ENCODE peak calls at places on chromosomes 6 and 20, in nine cellular contexts. One of them, this sample, is unnamed.

GRCh38 chr6:107509506-107509905 is 19.6 kb downstream of the SOBP start:
- DNase-seq in dorsolateral prefrontal cortex: no peak
- DNase-seq in fibroblast of lung: no peak
- DNase-seq in astrocyte of the spinal cord: peak; percentile 45
- DNase-seq in upper lobe of left lung: no peak
- DNase-seq in IMR-90: peak; percentile 45
- DNase-seq in heart right ventricle: no peak
- DNase-seq in GM23338: peak; percentile 33
- DNase-seq in HCT116: no peak
- DNase-seq in this sample: no peak

GRCh38 chr6:73566954-73567591 is 46.2 kb upstream of the EEF1A1 start:
- DNase-seq in HCT116: peak; percentile 75
- DNase-seq in upper lobe of left lung: no peak
- DNase-seq in astrocyte of the spinal cord: no peak
- DNase-seq in heart right ventricle: peak; percentile 71
- DNase-seq in IMR-90: peak; percentile 35
- DNase-seq in fibroblast of lung: peak; percentile 85
- DNase-seq in GM23338: peak; percentile 37
- DNase-seq in dorsolateral prefrontal cortex: no peak
- DNase-seq in this sample: peak; percentile 87

GRCh38 chr6:70884074-70884983 is 72.5 kb downstream of the B3GAT2 start:
- DNase-seq in HCT116: peak; percentile 32
- DNase-seq in dorsolateral prefrontal cortex: peak; percentile 56
- DNase-seq in astrocyte of the spinal cord: peak; percentile 43
- DNase-seq in fibroblast of lung: peak; percentile 51
- DNase-seq in IMR-90: peak; percentile 33
- DNase-seq in GM23338: peak; percentile 89
- DNase-seq in heart right ventricle: peak; percentile 63
- DNase-seq in upper lobe of left lung: peak; percentile 36
- DNase-seq in this sample: peak; percentile 42

GRCh38 chr6:128491643-128492206 is 28.7 kb downstream of the PTPRK start:
- DNase-seq in HCT116: no peak
- DNase-seq in dorsolateral prefrontal cortex: no peak
- DNase-seq in GM23338: no peak
- DNase-seq in heart right ventricle: peak; percentile 63
- DNase-seq in fibroblast of lung: peak; percentile 79
- DNase-seq in IMR-90: peak; percentile 65
- DNase-seq in upper lobe of left lung: no peak
- DNase-seq in astrocyte of the spinal cord: peak; percentile 78
- DNase-seq in this sample: peak; percentile 92

GRCh38 chr6:36268478-36269248 is 1.2 kb upstream of the PNPLA1 start:
- DNase-seq in heart right ventricle: no peak
- DNase-seq in HCT116: no peak
- DNase-seq in IMR-90: peak; percentile 12
- DNase-seq in dorsolateral prefrontal cortex: peak; percentile 82
- DNase-seq in upper lobe of left lung: peak; percentile 34
- DNase-seq in GM23338: no peak
- DNase-seq in astrocyte of the spinal cord: no peak
- DNase-seq in fibroblast of lung: peak; percentile 26
- DNase-seq in this sample: peak; percentile 17

GRCh38 chr20:62779417-62779685 is 16.9 kb upstream of the MRGBP start:
- DNase-seq in HCT116: no peak
- DNase-seq in upper lobe of left lung: no peak
- DNase-seq in dorsolateral prefrontal cortex: no peak
- DNase-seq in fibroblast of lung: no peak
- DNase-seq in heart right ventricle: no peak
- DNase-seq in astrocyte of the spinal cord: no peak
- DNase-seq in GM23338: no peak
- DNase-seq in IMR-90: no peak
- DNase-seq in this sample: no peak

GRCh38 chr20:10647471-10647870 is 26.3 kb downstream of the JAG1 start:
- DNase-seq in upper lobe of left lung: no peak
- DNase-seq in dorsolateral prefrontal cortex: no peak
- DNase-seq in astrocyte of the spinal cord: no peak
- DNase-seq in heart right ventricle: no peak
- DNase-seq in GM23338: peak; percentile 70
- DNase-seq in HCT116: no peak
- DNase-seq in fibroblast of lung: no peak
- DNase-seq in IMR-90: no peak
- DNase-seq in this sample: peak; percentile 38

GRCh38 chr6:167031082-167031709 is 32.0 kb downstream of the CEP43 start:
- DNase-seq in HCT116: no peak
- DNase-seq in heart right ventricle: no peak
- DNase-seq in upper lobe of left lung: no peak
- DNase-seq in dorsolateral prefrontal cortex: no peak
- DNase-seq in GM23338: no peak
- DNase-seq in astrocyte of the spinal cord: no peak
- DNase-seq in IMR-90: peak; percentile 20
- DNase-seq in fibroblast of lung: no peak
- DNase-seq in this sample: peak; percentile 53

GRCh38 chr6:83057705-83058321 is 7.8 kb downstream of the UBE3D start:
- DNase-seq in GM23338: peak; percentile 72
- DNase-seq in heart right ventricle: peak; percentile 21
- DNase-seq in dorsolateral prefrontal cortex: peak; percentile 61
- DNase-seq in fibroblast of lung: peak; percentile 55
- DNase-seq in HCT116: peak; percentile 22
- DNase-seq in astrocyte of the spinal cord: peak; percentile 51
- DNase-seq in IMR-90: peak; percentile 55
- DNase-seq in upper lobe of left lung: no peak
- DNase-seq in this sample: peak; percentile 56

GRCh38 chr6:16007146-16007545 is 121.7 kb upstream of the MYLIP start:
- DNase-seq in heart right ventricle: no peak
- DNase-seq in IMR-90: no peak
- DNase-seq in HCT116: no peak
- DNase-seq in dorsolateral prefrontal cortex: no peak
- DNase-seq in astrocyte of the spinal cord: no peak
- DNase-seq in upper lobe of left lung: no peak
- DNase-seq in fibroblast of lung: no peak
- DNase-seq in GM23338: no peak
- DNase-seq in this sample: no peak

GRCh38 chr20:2874456-2874855 is 1.2 kb downstream of the PTPRA start:
- DNase-seq in GM23338: peak; percentile 16
- DNase-seq in upper lobe of left lung: no peak
- DNase-seq in heart right ventricle: no peak
- DNase-seq in fibroblast of lung: no peak
- DNase-seq in HCT116: no peak
- DNase-seq in dorsolateral prefrontal cortex: no peak
- DNase-seq in IMR-90: peak; percentile 39
- DNase-seq in astrocyte of the spinal cord: peak; percentile 12
- DNase-seq in this sample: peak; percentile 38

GRCh38 chr6:137494967-137495595 is 887 bp upstream of the OLIG3 start:
- DNase-seq in astrocyte of the spinal cord: peak; percentile 22
- DNase-seq in IMR-90: no peak
- DNase-seq in upper lobe of left lung: peak; percentile 79
- DNase-seq in HCT116: no peak
- DNase-seq in fibroblast of lung: peak; percentile 32
- DNase-seq in GM23338: peak; percentile 53
- DNase-seq in dorsolateral prefrontal cortex: no peak
- DNase-seq in heart right ventricle: no peak
- DNase-seq in this sample: no peak

GRCh38 chr20:54102543-54102942 is 32.1 kb upstream of the BCAS1 start:
- DNase-seq in astrocyte of the spinal cord: no peak
- DNase-seq in fibroblast of lung: no peak
- DNase-seq in GM23338: no peak
- DNase-seq in upper lobe of left lung: no peak
- DNase-seq in dorsolateral prefrontal cortex: no peak
- DNase-seq in IMR-90: no peak
- DNase-seq in heart right ventricle: no peak
- DNase-seq in HCT116: no peak
- DNase-seq in this sample: no peak
- H3K4me3 ChIP-seq in astrocyte of the spinal cord: no peak overlapping the region
- H3K4me3 ChIP-seq in fibroblast of lung: no peak overlapping the region
- H3K4me3 ChIP-seq in GM23338: no peak overlapping the region
- H3K4me3 ChIP-seq in upper lobe of left lung: no peak overlapping the region
- H3K4me3 ChIP-seq in dorsolateral prefrontal cortex: no peak overlapping the region
- H3K4me3 ChIP-seq in IMR-90: no peak overlapping the region
- H3K4me3 ChIP-seq in heart right ventricle: no peak overlapping the region
- H3K4me3 ChIP-seq in HCT116: no peak overlapping the region
- H3K4me3 ChIP-seq in this sample: no peak overlapping the region

DNA sequence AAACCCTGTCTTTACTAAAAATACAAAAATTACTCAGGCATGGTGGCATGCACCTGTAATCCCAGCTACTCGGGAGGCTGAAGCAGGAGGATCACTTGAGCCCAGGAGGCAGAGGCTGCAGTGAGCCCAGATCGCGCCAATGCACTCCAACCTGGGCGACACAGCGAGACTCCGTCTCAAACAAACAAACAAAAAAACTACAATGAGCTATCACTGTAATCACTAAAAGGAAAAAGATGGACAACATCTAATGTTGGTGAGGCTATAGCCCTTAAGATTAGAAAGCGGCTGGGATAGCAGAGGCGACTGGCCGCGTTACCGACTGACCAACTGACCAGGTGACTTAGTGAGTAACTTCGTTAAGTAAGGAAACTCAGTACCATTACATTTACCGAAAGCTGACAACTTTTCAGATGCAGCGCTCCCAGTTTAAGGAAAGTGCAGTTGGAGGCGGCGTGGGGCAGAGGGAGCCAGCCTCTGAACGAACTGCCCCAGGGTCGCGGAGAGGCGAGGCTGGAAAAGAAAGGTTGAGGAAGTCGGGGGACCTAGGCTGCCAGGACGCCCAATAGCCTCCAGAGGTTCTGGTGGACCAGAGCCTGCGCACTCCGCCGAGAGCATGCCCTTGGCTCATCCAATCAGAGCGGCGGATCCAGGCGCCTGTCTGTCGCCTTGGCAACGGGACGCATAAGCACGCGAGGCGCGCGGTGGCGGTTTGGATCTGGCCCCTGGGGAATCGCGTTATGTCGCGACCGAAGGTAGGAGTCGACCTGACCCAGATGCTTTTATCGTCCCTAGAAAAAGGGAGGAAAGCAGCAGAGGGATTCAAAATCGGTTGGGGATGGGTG is 8.9 kb downstream of the TTLL9 start:
- DNase-seq in dorsolateral prefrontal cortex: peak; percentile 96
- DNase-seq in heart right ventricle: peak; percentile 95
- DNase-seq in upper lobe of left lung: peak; percentile 96
- DNase-seq in fibroblast of lung: peak; percentile 94
- DNase-seq in GM23338: peak; percentile 100
- DNase-seq in astrocyte of the spinal cord: peak; percentile 95
- DNase-seq in IMR-90: peak; percentile 92
- DNase-seq in HCT116: peak; percentile 89
- DNase-seq in this sample: peak; percentile 92
- TF ChIP-seq CTCF in dorsolateral prefrontal cortex: no peak
- TF ChIP-seq CTCF in heart right ventricle: no peak
- TF ChIP-seq CTCF in upper lobe of left lung: peak; percentile 35
- TF ChIP-seq CTCF in fibroblast of lung: no peak
- TF ChIP-seq CTCF in GM23338: peak; percentile 18
- TF ChIP-seq CTCF in astrocyte of the spinal cord: peak; percentile 2
- TF ChIP-seq CTCF in IMR-90: no peak
- TF ChIP-seq CTCF in HCT116: no peak
- TF ChIP-seq CTCF in this sample: no peak

GRCh38 chr6:111485316-111485715 is 2.3 kb upstream of the REV3L start:
- DNase-seq in GM23338: no peak
- DNase-seq in upper lobe of left lung: no peak
- DNase-seq in astrocyte of the spinal cord: no peak
- DNase-seq in HCT116: no peak
- DNase-seq in fibroblast of lung: no peak
- DNase-seq in IMR-90: peak; percentile 29
- DNase-seq in heart right ventricle: no peak
- DNase-seq in dorsolateral prefrontal cortex: no peak
- DNase-seq in this sample: no peak
- H3K4me3 ChIP-seq in GM23338: peak overlapping the region; percentile 73
- H3K4me3 ChIP-seq in upper lobe of left lung: no peak overlapping the region
- H3K4me3 ChIP-seq in astrocyte of the spinal cord: no peak overlapping the region
- H3K4me3 ChIP-seq in HCT116: no peak overlapping the region
- H3K4me3 ChIP-seq in fibroblast of lung: peak overlapping the region; percentile 77
- H3K4me3 ChIP-seq in IMR-90: no peak overlapping the region
- H3K4me3 ChIP-seq in heart right ventricle: no peak overlapping the region
- H3K4me3 ChIP-seq in dorsolateral prefrontal cortex: peak overlapping the region; percentile 92
- H3K4me3 ChIP-seq in this sample: no peak overlapping the region

GRCh38 chr20:59452856-59453255 is 151.5 kb upstream of the PHACTR3 start:
- DNase-seq in upper lobe of left lung: peak; percentile 64
- DNase-seq in fibroblast of lung: no peak
- DNase-seq in IMR-90: no peak
- DNase-seq in dorsolateral prefrontal cortex: no peak
- DNase-seq in astrocyte of the spinal cord: no peak
- DNase-seq in HCT116: no peak
- DNase-seq in GM23338: no peak
- DNase-seq in heart right ventricle: no peak
- DNase-seq in this sample: no peak

GRCh38 chr20:59456342-59457132 is 147.8 kb upstream of the PHACTR3 start:
- DNase-seq in fibroblast of lung: no peak
- DNase-seq in astrocyte of the spinal cord: no peak
- DNase-seq in dorsolateral prefrontal cortex: no peak
- DNase-seq in GM23338: no peak
- DNase-seq in heart right ventricle: no peak
- DNase-seq in upper lobe of left lung: peak; percentile 68
- DNase-seq in IMR-90: no peak
- DNase-seq in HCT116: no peak
- DNase-seq in this sample: no peak

GRCh38 chr20:59458645-59459044 is 145.7 kb upstream of the PHACTR3 start:
- DNase-seq in HCT116: no peak
- DNase-seq in astrocyte of the spinal cord: no peak
- DNase-seq in fibroblast of lung: no peak
- DNase-seq in dorsolateral prefrontal cortex: no peak
- DNase-seq in GM23338: no peak
- DNase-seq in heart right ventricle: no peak
- DNase-seq in upper lobe of left lung: no peak
- DNase-seq in IMR-90: no peak
- DNase-seq in this sample: no peak

GRCh38 chr20:59453634-59454241 is 150.6 kb upstream of the PHACTR3 start:
- DNase-seq in upper lobe of left lung: no peak
- DNase-seq in HCT116: no peak
- DNase-seq in GM23338: no peak
- DNase-seq in IMR-90: no peak
- DNase-seq in heart right ventricle: peak; percentile 19
- DNase-seq in dorsolateral prefrontal cortex: no peak
- DNase-seq in astrocyte of the spinal cord: no peak
- DNase-seq in fibroblast of lung: no peak
- DNase-seq in this sample: no peak

DNA sequence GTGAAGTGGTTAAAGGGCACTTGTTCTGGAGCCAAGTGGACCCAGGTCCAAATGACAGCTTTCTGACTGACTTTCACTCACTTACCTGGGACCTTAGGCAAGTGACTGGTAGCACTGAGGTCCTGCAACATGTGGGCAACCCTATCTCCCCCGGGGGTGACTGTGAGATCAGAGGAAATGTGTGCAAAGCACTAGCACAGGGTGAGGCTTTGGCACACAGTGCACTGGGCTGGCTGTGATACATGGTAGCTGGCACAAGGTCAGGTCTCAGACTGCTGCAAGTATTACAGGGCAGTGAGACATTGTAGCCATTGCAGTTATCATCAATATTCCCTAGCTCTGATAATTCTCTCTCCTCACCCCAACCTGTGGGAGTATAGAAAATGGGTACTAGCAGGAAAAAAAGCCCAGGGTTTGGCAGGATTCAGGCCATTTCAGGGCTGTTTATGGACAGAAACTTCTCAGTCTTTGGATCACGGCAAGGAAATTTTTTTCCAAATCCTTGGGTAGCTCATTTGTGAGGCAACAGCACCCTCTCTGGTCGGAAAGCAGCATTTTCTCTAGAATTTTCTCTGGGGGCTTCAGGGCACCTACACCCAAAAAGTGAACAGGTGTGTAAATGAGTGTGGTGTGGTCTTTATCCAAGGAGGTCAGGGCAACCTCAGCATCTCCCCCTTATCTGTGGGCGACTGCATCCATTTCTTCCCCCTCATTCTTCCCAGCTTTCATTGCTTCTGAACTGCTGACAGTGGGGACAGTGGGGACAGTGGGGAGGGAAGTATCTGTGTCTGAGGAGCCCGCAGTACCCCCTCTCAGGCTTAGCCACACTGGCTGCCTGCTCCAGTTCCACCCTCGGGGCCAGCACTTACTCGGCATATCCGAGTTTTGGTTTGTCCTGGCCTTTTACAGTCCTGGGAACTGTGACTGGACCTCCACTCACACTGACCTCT is 148.7 kb upstream of the PHACTR3 start:
- DNase-seq in heart right ventricle: no peak
- DNase-seq in GM23338: peak; percentile 68
- DNase-seq in dorsolateral prefrontal cortex: no peak
- DNase-seq in IMR-90: peak; percentile 10
- DNase-seq in astrocyte of the spinal cord: no peak
- DNase-seq in upper lobe of left lung: no peak
- DNase-seq in HCT116: peak; percentile 3
- DNase-seq in fibroblast of lung: peak; percentile 8
- DNase-seq in this sample: peak; percentile 4
- TF ChIP-seq CTCF in heart right ventricle: peak; percentile 20
- TF ChIP-seq CTCF in GM23338: peak; percentile 68
- TF ChIP-seq CTCF in dorsolateral prefrontal cortex: peak; percentile 60
- TF ChIP-seq CTCF in IMR-90: peak; percentile 55
- TF ChIP-seq CTCF in astrocyte of the spinal cord: peak; percentile 38
- TF ChIP-seq CTCF in upper lobe of left lung: peak; percentile 56
- TF ChIP-seq CTCF in HCT116: peak; percentile 70
- TF ChIP-seq CTCF in fibroblast of lung: peak; percentile 37
- TF ChIP-seq CTCF in this sample: peak; percentile 43

This sample was measured in fibroblast of mammary gland.